ENCODE peak calls at places on chromosomes 13 and 19, in four cellular contexts. O, N, Y and A are unnamed samples.

GRCh38 chr13:34412817-34413365 is 529.2 kb upstream of the NBEA start:
- DNase-seq in O (no peak), N (no peak), Y (no peak), A (no peak)

GRCh38 chr13:97875218-97875617 is 78.3 kb upstream of the IPO5 start:
- DNase-seq in O (no peak), N (no peak), Y (no peak), A (no peak)

GRCh38 chr19:31270897-31271568 is 78.2 kb downstream of the TSHZ3 start:
- DNase-seq in O (no peak), N (no peak), Y (no peak), A (no peak)

GRCh38 chr13:93226623-93227279 is at the start of gene GPC6:
- DNase-seq in O (peak; percentile 66), N (peak; percentile 80), Y (peak; percentile 79), A (no peak)

GRCh38 chr13:47146136-47146535 is 249.3 kb upstream of the HTR2A start:
- DNase-seq in O (no peak), N (no peak), Y (no peak), A (no peak)

GRCh38 chr19:30253581-30253996 is 118.6 kb upstream of the ZNF536 start:
- DNase-seq in O (no peak), N (peak; percentile 42), Y (no peak), A (no peak)

GRCh38 chr13:79011179-79011578 is 352.2 kb upstream of the OBI1 start:
- DNase-seq in O (no peak), N (no peak), Y (no peak), A (no peak)

GRCh38 chr19:23699521-23699860 is 12.5 kb upstream of the ZNF675 start:
- DNase-seq in O (no peak), N (peak; percentile 37), Y (no peak), A (no peak)

GRCh38 chr13:112704634-112705145 is 14.9 kb downstream of the ATP11A start:
- DNase-seq in O (no peak), N (no peak), Y (no peak), A (no peak)

GRCh38 chr13:41019027-41019487 is at the start of gene ELF1:
- DNase-seq in O (peak; percentile 43), N (no peak), Y (peak; percentile 65), A (peak; percentile 85)

GRCh38 chr19:17949956-17950309 is 17.0 kb upstream of the KCNN1 start:
- DNase-seq in O (no peak), N (no peak), Y (no peak), A (no peak)

GRCh38 chr13:65660696-65661095 is 1569.4 kb downstream of the PCDH9 start:
- DNase-seq in O (no peak), N (no peak), Y (no peak), A (no peak)

GRCh38 chr13:65653548-65654078 is 1576.5 kb downstream of the PCDH9 start:
- DNase-seq in O (no peak), N (peak; percentile 14), Y (no peak), A (no peak)

DNA sequence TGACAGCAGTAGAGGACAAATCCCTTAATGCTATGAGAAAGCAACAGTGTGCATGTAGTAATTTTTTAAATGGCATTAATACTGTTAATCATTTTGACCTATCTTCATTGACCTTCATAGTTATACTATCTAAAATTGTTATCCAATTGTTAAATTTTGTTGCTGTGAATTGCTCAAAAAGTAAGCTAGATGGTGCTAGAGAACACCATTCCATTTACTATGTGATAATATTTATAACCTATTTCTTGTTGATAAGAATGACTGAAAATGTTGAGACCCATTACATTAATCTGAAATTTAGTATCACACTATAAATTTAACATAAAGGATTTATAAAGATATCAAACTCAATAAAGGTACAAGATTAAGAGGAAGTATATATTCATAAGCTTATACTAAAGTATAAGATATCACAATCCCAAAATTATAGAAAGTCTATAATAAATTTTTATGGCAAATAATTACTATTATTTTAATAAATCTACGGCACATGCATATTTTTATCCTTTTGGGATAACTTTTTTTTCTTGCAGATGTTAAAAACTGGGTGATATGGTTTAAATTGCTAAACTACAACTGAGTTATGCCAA is 1573.3 kb downstream of the PCDH9 start:
- DNase-seq in O (no peak), N (no peak), Y (no peak), A (no peak)
- TF ChIP-seq ELF1 in O (no peak), N (no peak), Y (no peak), A (no peak)

DNA sequence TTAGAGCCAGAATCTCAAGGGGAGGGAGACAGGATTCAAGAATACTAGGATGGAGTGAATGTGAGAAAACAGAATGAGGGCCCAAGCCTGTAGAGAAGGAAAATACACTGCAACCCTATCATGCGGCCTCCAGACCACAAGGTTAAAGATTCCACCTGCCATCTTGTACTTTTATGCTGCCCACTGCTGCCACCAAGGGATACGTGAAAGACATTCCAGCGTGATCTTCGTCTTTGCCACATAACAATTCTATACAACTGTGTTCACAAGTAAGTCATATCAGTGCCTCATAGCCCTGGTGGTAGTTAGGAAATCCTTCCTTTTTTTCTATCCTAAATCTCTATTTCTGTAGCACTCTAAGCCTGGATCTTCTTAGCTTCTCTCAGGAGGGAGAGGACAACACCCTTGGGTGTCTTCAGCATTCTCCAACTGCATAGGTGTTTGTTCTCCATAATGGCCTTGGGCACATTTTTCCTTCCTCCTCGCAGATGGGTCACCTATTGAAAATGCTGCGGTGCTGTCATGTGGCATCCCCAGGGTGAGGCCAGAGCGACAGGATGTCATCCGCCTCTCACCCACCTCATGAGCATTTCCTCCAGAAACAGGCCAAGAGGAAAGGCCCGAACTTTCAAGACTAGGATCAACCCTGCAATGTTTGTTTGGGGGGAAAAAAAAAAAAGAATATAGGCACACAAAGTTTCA is 13.6 kb downstream of the TPT1 start:
- DNase-seq in O (no peak), N (no peak), Y (no peak), A (no peak)
- TF ChIP-seq ELF1 in O (no peak), N (no peak), Y (no peak), A (no peak)

DNA sequence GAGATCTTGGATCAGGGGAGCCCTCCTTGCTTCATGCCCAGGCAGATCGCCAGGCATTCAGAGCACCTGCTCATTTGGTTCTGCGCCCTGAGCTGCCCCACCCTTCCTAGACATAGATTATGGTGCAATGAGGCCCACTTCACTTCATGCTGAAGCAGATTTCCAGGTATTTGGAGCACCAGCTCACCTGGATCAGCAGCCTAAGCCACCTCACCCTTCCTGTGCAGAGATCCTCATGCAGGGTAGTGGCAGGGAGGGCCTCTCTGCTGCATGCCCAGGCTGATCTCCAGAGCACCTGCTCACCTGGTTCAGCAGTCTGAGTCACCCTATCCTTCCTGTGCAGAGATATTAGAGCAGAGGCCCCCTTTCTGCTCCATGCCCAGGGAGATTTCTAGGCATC is 1966.1 kb downstream of the PCDH9 start:
- DNase-seq in O (no peak), N (no peak), Y (no peak), A (no peak)
- TF ChIP-seq ELF1 in O (no peak), N (no peak), Y (no peak), A (no peak)

DNA sequence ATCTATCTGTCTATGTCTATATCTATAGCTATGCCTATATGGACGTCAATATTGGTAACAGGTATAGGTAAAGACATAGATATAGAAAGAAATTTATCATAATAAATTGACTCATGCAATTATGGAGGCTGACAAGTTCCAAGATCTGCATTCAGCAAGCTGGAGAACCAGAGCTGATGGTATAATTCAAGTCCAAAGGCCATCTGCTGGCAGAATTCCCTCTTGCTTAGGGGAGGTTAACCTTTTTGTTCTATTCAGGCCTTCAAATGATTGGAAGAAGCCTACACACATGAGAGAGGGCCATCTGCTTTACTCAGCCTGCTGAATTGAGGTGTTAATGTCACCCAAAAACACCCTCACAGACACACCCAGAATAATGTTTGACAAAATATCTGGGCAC is 10.8 kb downstream of the RASL11A start:
- DNase-seq in O (no peak), N (no peak), Y (no peak), A (no peak)
- TF ChIP-seq ELF1 in O (no peak), N (no peak), Y (no peak), A (no peak)